ENCODE peak calls at places on chromosomes 6 and 20, in ten cellular contexts. L, U, H, V, W, P, J, S, I and N are unnamed samples.

GRCh38 chr6:130632897-130633296 is 194.3 kb upstream of the SMLR1 start:
- DNase-seq in L (no peak), U (no peak), H (no peak), V (no peak), W (no peak), P (no peak), J (no peak), S (peak; percentile 56), I (no peak), N (no peak)

GRCh38 chr20:13220194-13220856 is 749 bp upstream of the ISM1 start:
- DNase-seq in L (no peak), U (peak; percentile 64), H (peak; percentile 23), V (peak; percentile 67), W (no peak), P (peak; percentile 28), J (no peak), S (peak; percentile 87), I (no peak), N (no peak)

GRCh38 chr6:136628996-136629395 is 78.8 kb upstream of the MAP7 start:
- DNase-seq in L (no peak), U (no peak), H (no peak), V (no peak), W (no peak), P (no peak), J (no peak), S (no peak), I (no peak), N (no peak)

GRCh38 chr6:131629656-131630055 is 1.6 kb upstream of the MED23 start:
- DNase-seq in L (no peak), U (no peak), H (peak; percentile 11), V (no peak), W (no peak), P (no peak), J (no peak), S (no peak), I (no peak), N (no peak)

GRCh38 chr6:160919713-160920112 is 71.9 kb upstream of the MAP3K4 start:
- DNase-seq in L (no peak), U (no peak), H (peak; percentile 38), V (no peak), W (no peak), P (no peak), J (peak; percentile 50), S (no peak), I (no peak), N (no peak)

GRCh38 chr6:74356385-74356784 is 660.4 kb downstream of the CD109 start:
- DNase-seq in L (peak; percentile 42), U (no peak), H (peak; percentile 58), V (no peak), W (no peak), P (no peak), J (no peak), S (peak; percentile 12), I (no peak), N (no peak)

GRCh38 chr20:50569864-50570836 is 60.0 kb downstream of the PTPN1 start:
- DNase-seq in L (peak; percentile 15), U (no peak), H (no peak), V (peak; percentile 20), W (peak; percentile 67), P (no peak), J (no peak), S (peak; percentile 72), I (peak; percentile 71), N (no peak)

GRCh38 chr6:114785235-114786127 is 442.7 kb upstream of the HS3ST5 start:
- DNase-seq in L (no peak), U (no peak), H (peak; percentile 3), V (no peak), W (no peak), P (no peak), J (no peak), S (no peak), I (no peak), N (no peak)

GRCh38 chr6:6685249-6685667 is 96.7 kb downstream of the LY86 start:
- DNase-seq in L (no peak), U (no peak), H (no peak), V (no peak), W (no peak), P (no peak), J (peak; percentile 84), S (no peak), I (no peak), N (no peak)

GRCh38 chr20:59032713-59033059 is 551 bp upstream of the ATP5F1E start:
- DNase-seq in L (peak; percentile 21), U (no peak), H (peak; percentile 43), V (peak; percentile 41), W (no peak), P (no peak), J (no peak), S (no peak), I (no peak), N (no peak)

GRCh38 chr6:33595001-33595846 is 15.1 kb upstream of the BAK1 start:
- DNase-seq in L (no peak), U (no peak), H (peak; percentile 51), V (no peak), W (no peak), P (no peak), J (peak; percentile 63), S (no peak), I (no peak), N (no peak)

GRCh38 chr6:31122803-31123706 is 2.8 kb upstream of the CDSN start:
- DNase-seq in L (peak; percentile 72), U (peak; percentile 76), H (peak; percentile 41), V (no peak), W (no peak), P (peak; percentile 70), J (no peak), S (no peak), I (no peak), N (no peak)

GRCh38 chr6:143647191-143647590 is 30.6 kb upstream of the PHACTR2 start:
- DNase-seq in L (no peak), U (no peak), H (no peak), V (no peak), W (no peak), P (no peak), J (no peak), S (no peak), I (no peak), N (no peak)

DNA sequence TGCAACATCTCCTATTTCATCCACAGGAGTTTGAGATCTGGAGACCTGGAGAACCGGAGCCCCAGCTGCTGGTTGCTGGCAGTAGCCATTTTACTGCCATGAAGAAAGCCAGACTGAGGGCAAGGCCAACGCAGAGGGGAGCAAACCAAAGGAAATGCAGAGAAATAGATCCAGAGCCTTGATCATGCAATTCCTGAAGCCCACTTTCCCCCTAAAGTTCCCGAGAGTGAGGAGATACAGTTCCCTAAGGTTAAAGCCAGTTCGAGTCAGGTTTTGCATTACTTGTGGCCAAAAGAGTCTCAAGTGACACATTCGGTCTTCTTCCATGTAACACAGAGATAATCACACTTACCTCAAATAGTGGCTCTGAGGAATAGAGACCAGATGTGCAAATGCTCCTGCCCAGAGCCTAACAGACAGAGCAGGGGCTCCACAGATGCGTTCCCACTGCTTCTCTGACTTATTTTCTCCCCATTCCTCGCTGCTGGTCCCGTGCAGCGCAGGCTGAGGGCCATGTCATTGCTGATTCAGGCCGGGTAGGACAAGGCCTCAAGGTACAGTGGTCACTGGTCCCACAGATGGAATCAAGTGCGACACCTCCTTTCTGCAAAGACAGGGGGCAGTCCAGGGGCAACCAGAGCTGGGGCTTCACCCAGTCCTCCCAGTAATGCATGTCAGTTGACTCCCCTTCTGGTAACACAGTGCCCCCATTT is 35.1 kb upstream of the NFATC2 start:
- DNase-seq in L (no peak), U (no peak), H (no peak), V (no peak), W (no peak), P (no peak), J (no peak), S (no peak), I (no peak), N (no peak)
- TF ChIP-seq CTCF in L (peak; percentile 40), U (no peak), H (no peak), V (no peak), W (no peak), P (no peak), J (no peak), S (no peak), I (no peak), N (no peak)

DNA sequence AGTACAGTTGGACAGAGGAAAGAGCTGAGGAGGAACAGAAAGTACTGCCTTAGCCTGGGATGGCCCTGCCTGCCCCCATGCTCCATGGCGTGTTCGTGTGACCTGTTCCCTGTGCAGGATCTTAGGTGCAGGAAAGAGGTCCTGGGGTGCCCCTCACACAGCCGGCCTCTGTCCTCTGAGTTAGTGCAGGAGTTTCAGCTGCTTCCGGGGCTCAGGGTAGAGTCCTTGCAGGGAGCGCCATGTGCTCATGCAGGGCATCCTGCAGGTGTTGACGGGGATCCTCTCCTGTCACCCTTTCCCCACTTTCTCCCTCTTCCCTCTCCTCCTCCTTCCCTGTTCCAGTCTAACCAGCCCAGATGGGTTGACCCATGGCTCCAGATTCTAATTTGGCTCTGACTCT is 173.3 kb downstream of the DTNBP1 start:
- DNase-seq in L (no peak), U (no peak), H (no peak), V (no peak), W (no peak), P (no peak), J (no peak), S (no peak), I (no peak), N (no peak)
- TF ChIP-seq CTCF in L (no peak), U (no peak), H (no peak), V (no peak), W (no peak), P (no peak), J (no peak), S (no peak), I (no peak), N (no peak)

GRCh38 chr6:116433313-116433712 is 27.9 kb upstream of the CALHM6 start:
- DNase-seq in L (no peak), U (no peak), H (no peak), V (no peak), W (no peak), P (no peak), J (no peak), S (no peak), I (no peak), N (no peak)

GRCh38 chr6:116429111-116429510 is 32.1 kb upstream of the CALHM6 start:
- DNase-seq in L (no peak), U (no peak), H (no peak), V (no peak), W (no peak), P (no peak), J (no peak), S (no peak), I (no peak), N (no peak)

GRCh38 chr6:116431964-116432595 is 29.1 kb upstream of the CALHM6 start:
- DNase-seq in L (no peak), U (no peak), H (no peak), V (no peak), W (no peak), P (no peak), J (no peak), S (peak; percentile 77), I (no peak), N (no peak)

GRCh38 chr6:116434056-116434725 is 27.0 kb upstream of the CALHM6 start:
- DNase-seq in L (no peak), U (no peak), H (no peak), V (no peak), W (no peak), P (no peak), J (no peak), S (no peak), I (no peak), N (no peak)

GRCh38 chr6:116430860-116431259 is 30.3 kb upstream of the CALHM6 start:
- DNase-seq in L (no peak), U (no peak), H (no peak), V (no peak), W (no peak), P (no peak), J (no peak), S (peak; percentile 21), I (no peak), N (no peak)
- TF ChIP-seq CTCF in L (no peak), U (no peak), H (no peak), V (no peak), W (no peak), P (no peak), J (no peak), S (peak; percentile 18), I (no peak), N (no peak)

GRCh38 chr6:13539572-13539971 is 34.8 kb upstream of the SIRT5 start:
- DNase-seq in L (no peak), U (no peak), H (no peak), V (no peak), W (no peak), P (no peak), J (no peak), S (no peak), I (no peak), N (no peak)
- TF ChIP-seq CTCF in L (no peak), U (no peak), H (no peak), V (no peak), W (no peak), P (no peak), J (no peak), S (no peak), I (no peak), N (no peak)